ENCODE peak calls at places on chromosomes 3 and 15, in eight cellular contexts. M, V, E, B, O, H, P and I are unnamed samples.

GRCh38 chr3:78029775-78030174 is 989.9 kb downstream of the ROBO2 start:
- DNase-seq in H (no peak), P (no peak), E (no peak), O (no peak), M (no peak), B (no peak), V (no peak), I (no peak)

GRCh38 chr3:194680888-194681615 is 4.6 kb upstream of the FAM43A start:
- DNase-seq in V (no peak), E (no peak), H (no peak), B (no peak), O (no peak), P (no peak), M (no peak), I (no peak)

GRCh38 chr3:15983232-15983631 is 185.5 kb upstream of the ANKRD28 start:
- DNase-seq in M (no peak), E (no peak), P (peak), B (no peak), O (no peak), H (no peak), V (peak), I (no peak)

GRCh38 chr3:42680806-42681205 is 4.5 kb upstream of the KLHL40 start:
- DNase-seq in M (no peak), E (no peak), P (no peak), H (no peak), V (no peak), B (no peak), O (no peak), I (no peak)

GRCh38 chr15:93049914-93050534 is 39.0 kb downstream of the RGMA start:
- DNase-seq in H (no peak), V (no peak), E (no peak), M (no peak), O (no peak), B (no peak), P (no peak), I (no peak)

GRCh38 chr3:49641921-49642707 is 32.0 kb upstream of the APEH start:
- DNase-seq in V (no peak), P (no peak), E (no peak), O (no peak), B (no peak), H (no peak), M (no peak), I (no peak)

GRCh38 chr3:6262035-6262434 is 598.9 kb upstream of the GRM7 start:
- DNase-seq in E (no peak), B (no peak), H (no peak), P (no peak), V (no peak), O (no peak), M (no peak), I (no peak)

GRCh38 chr3:143951351-143951971 is 20.2 kb upstream of the DIPK2A start:
- DNase-seq in E (no peak), H (no peak), P (peak), M (peak), B (peak), V (peak), O (peak), I (no peak)

GRCh38 chr3:59143447-59143846 is 93.6 kb upstream of the CFAP20DC start:
- DNase-seq in E (no peak), P (no peak), H (no peak), M (no peak), V (peak), B (no peak), O (no peak), I (no peak)

GRCh38 chr3:72663429-72663828 is 184.8 kb downstream of the SHQ1 start:
- DNase-seq in E (no peak), O (no peak), P (no peak), V (no peak), M (no peak), B (no peak), H (no peak), I (no peak)

GRCh38 chr15:74040115-74040850 is 42.1 kb downstream of the GOLGA6A start:
- DNase-seq in V (peak), O (no peak), M (no peak), P (no peak), B (peak), H (no peak), E (peak), I (no peak)

GRCh38 chr3:129604942-129605592 is 1.4 kb downstream of the PLXND1 start:
- DNase-seq in V (no peak), P (peak), B (no peak), M (peak), O (peak), H (no peak), E (no peak), I (no peak)

GRCh38 chr3:152175576-152175883 is 93.2 kb upstream of the MBNL1 start:
- DNase-seq in P (no peak), B (no peak), E (no peak), O (no peak), V (peak), M (no peak), H (no peak), I (no peak)

GRCh38 chr3:60202052-60202753 is 1049.0 kb downstream of the FHIT start:
- DNase-seq in V (no peak), H (no peak), E (no peak), O (no peak), B (no peak), M (no peak), P (no peak), I (no peak)

GRCh38 chr3:32865364-32865763 is 47.6 kb downstream of the TRIM71 start:
- DNase-seq in O (no peak), P (no peak), V (peak), E (no peak), H (no peak), B (no peak), M (no peak), I (no peak)

GRCh38 chr15:66254364-66255292 is 1.1 kb upstream of the MEGF11 start:
- DNase-seq in H (no peak), B (no peak), V (no peak), M (no peak), P (no peak), O (no peak), E (no peak), I (no peak)

GRCh38 chr15:81163961-81164800 is 30.1 kb downstream of the CFAP161 start:
- DNase-seq in O (no peak), H (no peak), E (no peak), M (no peak), B (no peak), V (no peak), P (no peak), I (no peak)

GRCh38 chr15:74222705-74223104 is 13.4 kb upstream of the CCDC33 start:
- DNase-seq in E (peak), P (peak), H (no peak), V (no peak), B (no peak), O (peak), M (no peak), I (no peak)

GRCh38 chr15:71333839-71334238 is 218.6 kb downstream of the THSD4 start:
- DNase-seq in B (no peak), P (no peak), H (no peak), M (no peak), V (no peak), E (no peak), O (no peak), I (no peak)

GRCh38 chr15:49134683-49135341 is 20.6 kb downstream of the COPS2 start:
- DNase-seq in M (no peak), P (no peak), E (no peak), B (no peak), H (no peak), V (no peak), O (no peak), I (no peak)

GRCh38 chr15:70133781-70134180 is 36.1 kb upstream of the TLE3 start:
- DNase-seq in M (no peak), B (no peak), V (no peak), P (no peak), E (no peak), H (no peak), O (no peak), I (peak)

GRCh38 chr3:11719406-11720219 is 75.9 kb upstream of the VGLL4 start:
- DNase-seq in M (peak), P (peak), H (peak), V (peak), O (peak), E (peak), B (peak), I (peak)
- TF ChIP-seq CTCF in M (no peak), P (no peak), H (no peak), V (no peak), O (no peak), E (no peak), B (peak), I (no peak)

DNA sequence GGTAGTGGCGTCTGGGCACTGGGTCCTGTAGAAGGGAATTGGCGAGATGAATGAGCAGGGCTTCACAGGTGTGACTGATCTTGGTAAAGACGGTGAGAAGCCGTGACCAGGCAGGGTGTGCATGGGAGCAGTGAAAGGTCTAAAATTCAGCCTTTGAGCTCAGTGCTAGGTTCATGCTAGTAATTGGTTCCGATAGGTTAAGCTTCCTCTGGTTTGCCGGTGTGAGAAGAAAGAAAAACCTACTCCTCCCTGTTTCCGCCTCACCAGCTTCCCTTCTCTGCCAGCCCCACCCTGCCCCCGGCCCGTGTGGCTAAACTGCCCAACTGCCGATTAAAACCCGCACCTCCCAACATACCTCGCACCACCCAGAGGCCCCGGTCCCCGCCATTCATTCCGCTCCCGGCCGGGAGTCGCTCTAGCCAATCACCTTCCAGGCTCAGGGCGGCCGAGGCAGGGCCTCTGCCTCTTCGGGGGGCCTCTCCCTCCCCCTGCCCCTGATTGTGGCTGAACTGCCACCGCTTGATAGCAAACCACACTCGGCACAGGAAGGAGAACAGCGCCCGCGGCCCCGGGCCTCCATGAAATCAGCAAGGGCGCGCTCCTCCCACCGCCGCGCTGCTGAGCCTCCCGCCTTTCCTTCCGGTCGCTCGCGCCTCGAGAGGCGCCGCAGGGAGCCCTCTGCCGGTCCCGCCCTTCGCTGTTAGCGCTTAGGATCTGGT is 7.3 kb upstream of the NRROS start:
- DNase-seq in M (peak), V (peak), O (peak), H (peak), B (peak), P (peak), E (peak), I (no peak)
- TF ChIP-seq CTCF in M (peak), V (peak), O (no peak), H (peak), B (no peak), P (peak), E (peak), I (no peak)

GRCh38 chr3:141784096-141784495 is 20.9 kb downstream of the GRK7 start:
- DNase-seq in H (no peak), E (no peak), M (no peak), P (no peak), O (no peak), V (no peak), B (no peak), I (no peak)

GRCh38 chr3:141779667-141780066 is 16.5 kb downstream of the GRK7 start:
- DNase-seq in O (no peak), P (no peak), E (no peak), V (no peak), H (no peak), B (no peak), M (no peak), I (no peak)

GRCh38 chr3:141783632-141784031 is 20.4 kb downstream of the GRK7 start:
- DNase-seq in P (no peak), V (no peak), H (no peak), B (no peak), E (no peak), O (no peak), M (no peak), I (no peak)

GRCh38 chr3:141777957-141778813 is 15.0 kb downstream of the GRK7 start:
- DNase-seq in H (no peak), P (no peak), O (no peak), E (no peak), M (no peak), B (no peak), V (no peak), I (no peak)

GRCh38 chr3:141782386-141782932 is 19.3 kb downstream of the GRK7 start:
- DNase-seq in B (no peak), E (no peak), V (peak), H (no peak), P (no peak), O (no peak), M (no peak), I (no peak)
- TF ChIP-seq CTCF in B (no peak), E (no peak), V (peak), H (no peak), P (no peak), O (no peak), M (no peak), I (no peak)

DNA sequence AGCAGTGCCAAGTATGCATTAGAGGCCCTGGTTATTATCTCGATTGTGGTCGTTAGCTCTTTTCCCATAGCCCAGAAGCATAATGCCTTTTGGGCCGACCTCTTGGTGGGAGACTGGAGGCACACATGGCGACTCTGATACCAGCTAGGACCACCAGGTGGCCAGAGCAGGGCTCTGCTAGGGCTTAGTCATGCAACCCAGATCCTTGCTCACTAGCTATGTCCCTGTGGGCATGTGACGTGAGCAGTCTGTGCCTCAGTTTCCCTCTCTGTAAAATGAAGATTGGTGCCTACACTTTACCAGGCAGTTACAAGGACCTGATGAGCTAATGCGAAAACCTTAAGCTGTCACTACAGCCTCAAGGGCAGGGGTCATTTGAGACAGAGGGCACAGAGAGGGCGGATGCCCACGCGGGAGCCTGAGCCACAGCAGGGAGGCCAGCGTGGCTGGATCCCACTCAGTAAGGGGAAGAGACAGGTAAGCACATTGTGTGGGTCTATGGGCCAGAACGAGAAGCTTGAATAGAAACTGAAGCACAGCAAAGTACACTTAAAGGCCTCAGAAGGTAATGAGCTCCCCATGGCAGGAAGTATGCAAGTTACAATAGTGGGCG is 8.8 kb downstream of the KLF15 start:
- DNase-seq in V (no peak), M (no peak), B (no peak), O (peak), E (no peak), H (no peak), P (peak), I (no peak)
- TF ChIP-seq CTCF in V (no peak), M (no peak), B (peak), O (peak), E (no peak), H (peak), P (no peak), I (no peak)

GRCh38 chr3:190019020-190019419 is 101.7 kb downstream of the P3H2 start:
- DNase-seq in M (no peak), P (no peak), H (no peak), B (no peak), O (no peak), V (no peak), E (no peak), I (no peak)

GRCh38 chr3:190019840-190020239 is 100.9 kb downstream of the P3H2 start:
- DNase-seq in V (peak), E (no peak), B (no peak), O (no peak), H (no peak), M (no peak), P (no peak), I (no peak)

GRCh38 chr3:190016966-190017365 is 103.7 kb downstream of the P3H2 start:
- DNase-seq in O (no peak), B (no peak), E (no peak), H (no peak), P (no peak), V (no peak), M (no peak), I (no peak)

GRCh38 chr3:190018460-190018859 is 102.2 kb downstream of the P3H2 start:
- DNase-seq in P (no peak), M (no peak), O (no peak), H (no peak), E (no peak), V (no peak), B (no peak), I (no peak)

GRCh38 chr3:190017575-190018288 is 103.0 kb downstream of the P3H2 start:
- DNase-seq in H (peak), B (peak), M (no peak), O (no peak), P (peak), V (peak), E (peak), I (no peak)
- TF ChIP-seq CTCF in H (peak), B (peak), M (no peak), O (no peak), P (peak), V (peak), E (peak), I (no peak)

GRCh38 chr3:36312351-36312750 is 68.0 kb upstream of the STAC start:
- DNase-seq in H (no peak), O (no peak), V (peak), M (no peak), P (peak), B (no peak), E (no peak), I (no peak)
- TF ChIP-seq CTCF in H (no peak), O (no peak), V (no peak), M (no peak), P (no peak), B (no peak), E (no peak), I (no peak)

DNA sequence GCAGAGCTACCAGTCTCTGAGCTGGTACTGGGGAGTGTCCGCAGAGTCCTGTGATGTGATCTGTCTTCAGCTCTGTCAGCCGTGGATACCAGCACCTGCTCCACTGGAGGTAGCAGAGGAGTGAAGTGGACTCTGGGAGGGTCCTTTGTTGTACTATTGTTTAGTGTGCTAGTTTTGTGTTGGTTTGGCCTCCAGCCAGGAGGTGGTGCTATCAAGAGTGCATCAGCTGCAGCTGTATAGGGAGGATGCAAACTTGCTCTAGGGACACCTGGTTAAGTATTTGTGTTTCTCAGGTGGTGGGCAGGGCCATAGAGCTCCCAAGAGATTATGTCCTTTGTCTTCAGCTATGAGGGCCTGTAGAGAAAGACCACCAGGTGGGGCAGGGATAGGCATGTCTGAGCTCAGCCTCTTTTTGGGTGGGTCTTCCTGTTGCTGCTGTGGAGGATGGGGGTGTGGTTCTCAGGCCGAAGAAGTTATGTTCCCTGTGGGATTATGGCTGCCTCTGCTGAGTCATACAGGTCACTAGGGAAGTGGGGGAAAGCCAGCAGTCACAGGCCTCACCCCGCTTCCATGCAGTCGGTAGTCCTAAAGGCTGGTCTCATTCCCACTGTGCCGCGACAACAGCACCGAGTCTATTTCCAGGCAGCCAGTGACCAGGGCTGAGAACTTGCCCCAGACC is 443.2 kb upstream of the TBL1XR1 start:
- DNase-seq in B (no peak), V (peak), E (no peak), H (no peak), M (no peak), P (no peak), O (no peak), I (no peak)
- TF ChIP-seq CTCF in B (no peak), V (no peak), E (no peak), H (no peak), M (no peak), P (no peak), O (no peak), I (no peak)

GRCh38 chr3:157242836-157243235 is 82.9 kb upstream of the CCNL1 start:
- DNase-seq in B (no peak), O (no peak), V (no peak), M (no peak), H (no peak), E (no peak), P (no peak), I (no peak)
- TF ChIP-seq CTCF in B (no peak), O (no peak), V (no peak), M (no peak), H (no peak), E (no peak), P (no peak), I (no peak)

GRCh38 chr15:52797625-52798501 is 7.7 kb upstream of the ONECUT1 start:
- DNase-seq in B (no peak), H (no peak), V (no peak), O (no peak), P (no peak), M (no peak), E (no peak), I (no peak)

GRCh38 chr15:52796228-52796521 is 6.0 kb upstream of the ONECUT1 start:
- DNase-seq in V (no peak), O (no peak), M (no peak), H (no peak), P (no peak), E (no peak), B (no peak), I (no peak)

GRCh38 chr15:52799145-52799811 is 9.1 kb upstream of the ONECUT1 start:
- DNase-seq in O (no peak), M (no peak), P (no peak), E (no peak), B (no peak), V (no peak), H (no peak), I (no peak)

GRCh38 chr15:52796742-52797515 is 6.8 kb upstream of the ONECUT1 start:
- DNase-seq in H (no peak), O (no peak), M (no peak), P (no peak), E (no peak), B (no peak), V (no peak), I (no peak)

DNA sequence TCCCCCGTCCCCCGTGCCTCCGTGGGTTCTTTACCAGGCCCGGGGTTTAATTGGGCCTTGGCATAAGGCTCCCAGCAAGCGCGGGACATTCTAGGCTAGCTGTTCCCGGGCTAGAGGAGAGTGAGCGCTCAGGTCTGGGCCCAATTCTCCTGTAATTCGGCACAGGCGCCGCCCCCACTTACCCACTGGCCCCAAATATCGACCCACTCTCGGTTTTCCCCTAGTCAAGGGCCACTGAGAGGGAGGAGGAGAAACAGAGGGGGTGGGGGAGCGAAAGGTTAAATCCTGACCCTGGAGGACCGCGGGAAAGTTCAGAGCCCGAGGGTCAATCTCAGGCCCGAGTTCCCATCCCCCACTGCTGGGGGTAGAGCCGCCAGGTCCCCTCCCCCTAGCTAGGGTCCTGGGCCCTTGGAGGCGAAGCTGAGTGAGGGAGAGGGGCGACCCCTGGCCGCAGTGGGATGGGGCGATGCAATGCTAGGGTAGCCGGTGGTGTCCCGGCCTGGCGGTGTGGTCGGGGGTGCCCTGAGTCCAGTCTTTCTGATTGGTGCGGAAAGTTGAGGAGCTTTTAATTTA is 8.5 kb upstream of the ONECUT1 start:
- DNase-seq in E (no peak), O (no peak), B (no peak), V (no peak), M (no peak), H (no peak), P (no peak), I (no peak)
- TF ChIP-seq CTCF in E (no peak), O (no peak), B (no peak), V (no peak), M (no peak), H (peak), P (no peak), I (no peak)